ENCODE peak calls at places on chromosomes 4 and X, in six cellular contexts. W is gastrocnemius medialis, N is body of pancreas, M is stomach, B is tibial nerve, D is uterus. R is an unnamed sample.

GRCh38 chrX:106931831-106932491 is 11.8 kb downstream of the CLDN2 start:
- DNase-seq in N (no peak), B (no peak), W (no peak), M (no peak), D (no peak), R (no peak)

GRCh38 chr4:144646523-144647094 is 653 bp downstream of the HHIP start:
- DNase-seq in B (no peak), W (no peak), M (no peak), N (peak; percentile 38), D (peak; percentile 16), R (peak; percentile 12)

GRCh38 chr4:92339671-92340070 is 35.9 kb downstream of the GRID2 start:
- DNase-seq in B (no peak), M (no peak), W (no peak), D (no peak), N (no peak), R (no peak)

GRCh38 chr4:37383579-37384229 is 139.2 kb downstream of the NWD2 start:
- DNase-seq in W (no peak), N (peak; percentile 22), D (no peak), M (no peak), B (peak; percentile 13), R (peak; percentile 48)

GRCh38 chrX:153688900-153689590 is 1.3 kb downstream of the SLC6A8 start:
- DNase-seq in W (peak; percentile 83), B (no peak), D (no peak), N (peak; percentile 76), M (peak; percentile 57), R (peak; percentile 64)

GRCh38 chr4:93764647-93765246 is 63.8 kb upstream of the ATOH1 start:
- DNase-seq in W (no peak), N (peak; percentile 15), M (no peak), D (no peak), B (peak; percentile 65), R (peak; percentile 44)

GRCh38 chr4:15149842-15150592 is 147.7 kb downstream of the CPEB2 start:
- DNase-seq in D (peak; percentile 55), N (peak; percentile 62), W (peak; percentile 64), B (peak; percentile 51), M (peak; percentile 60), R (peak; percentile 91)

GRCh38 chrX:56798866-56799864 is 70.1 kb downstream of the NBDY start:
- DNase-seq in B (no peak), D (peak; percentile 41), W (peak; percentile 17), N (peak; percentile 75), M (peak; percentile 31), R (peak; percentile 1)

GRCh38 chrX:39729834-39730670 is 367.7 kb downstream of the BCOR start:
- DNase-seq in D (no peak), M (no peak), B (no peak), N (no peak), W (no peak), R (peak; percentile 33)

GRCh38 chr4:152535236-152535902 is 523 bp downstream of the FBXW7 start:
- DNase-seq in W (no peak), B (no peak), D (peak; percentile 29), M (no peak), N (no peak), R (peak; percentile 72)

GRCh38 chr4:89469930-89470375 is 162.4 kb upstream of the GPRIN3 start:
- DNase-seq in D (no peak), B (no peak), M (no peak), N (no peak), W (no peak), R (peak; percentile 14)

GRCh38 chrX:2741386-2741785 is 10.5 kb upstream of the XG start:
- DNase-seq in W (no peak), M (no peak), D (no peak), B (no peak), N (no peak), R (no peak)
- TF ChIP-seq POLR2A in W (no peak), M (no peak), D (no peak), B (no peak), N (no peak), R (no peak)

DNA sequence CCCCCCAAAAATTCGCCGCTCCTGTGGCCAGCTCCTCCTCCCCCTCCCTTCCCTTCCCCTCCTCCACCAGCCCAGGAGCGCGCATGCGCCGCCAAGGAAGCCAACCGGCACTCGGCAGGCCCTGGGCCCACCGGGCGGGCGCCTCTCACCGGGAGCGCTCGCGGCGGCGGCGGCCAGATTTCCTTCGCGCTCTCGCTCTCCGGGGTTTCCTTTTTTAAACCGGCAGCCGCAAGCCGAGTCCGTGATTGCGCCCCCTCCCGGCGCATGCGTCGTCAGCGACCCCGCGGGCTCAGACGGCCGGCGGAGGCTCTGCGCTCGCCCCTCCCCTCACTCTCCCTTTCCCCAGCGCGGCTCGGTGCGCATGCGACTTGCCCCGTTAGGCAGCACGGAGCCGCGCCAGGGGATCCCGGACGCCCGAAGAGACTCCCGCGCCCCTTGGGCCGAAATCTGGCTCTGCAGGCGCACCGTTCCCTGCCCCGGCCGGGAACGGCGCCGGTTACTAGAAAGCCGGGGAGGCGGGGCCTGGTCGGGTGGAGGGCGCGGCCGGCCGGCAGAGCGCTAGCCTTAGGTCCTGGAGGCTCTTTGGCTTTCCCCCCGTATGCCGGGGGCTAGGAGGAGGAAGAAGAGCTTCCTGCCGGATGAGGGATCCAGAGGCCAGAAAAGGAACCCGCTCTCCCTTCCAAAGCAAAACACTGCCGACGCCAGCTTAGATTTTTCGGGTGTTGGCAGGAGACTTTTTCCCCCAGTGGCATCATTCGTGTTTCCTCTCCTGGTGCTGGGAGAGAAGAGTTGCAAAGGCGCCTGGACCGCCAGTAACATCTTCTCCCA is at the start of gene CLOCK:
- DNase-seq in N (peak; percentile 91), B (peak; percentile 64), M (peak; percentile 84), W (peak; percentile 82), D (peak; percentile 90), R (peak; percentile 90)
- TF ChIP-seq POLR2A in N (peak; percentile 54), B (no peak), M (no peak), W (peak; percentile 76), D (peak; percentile 72), R (no peak)

GRCh38 chrX:103607385-103608304 is at the start of gene TCEAL3:
- DNase-seq in D (peak; percentile 69), M (peak; percentile 57), N (peak; percentile 70), W (peak; percentile 25), B (peak; percentile 31), R (peak; percentile 27)
- TF ChIP-seq POLR2A in D (peak; percentile 71), M (no peak), N (peak; percentile 22), W (peak; percentile 35), B (no peak), R (no peak)

GRCh38 chr4:186765673-186766546 is 42.3 kb upstream of the FAT1 start:
- DNase-seq in W (no peak), B (no peak), D (no peak), M (no peak), N (peak; percentile 17), R (no peak)
- TF ChIP-seq POLR2A in W (no peak), B (no peak), D (no peak), M (no peak), N (no peak), R (no peak)

DNA sequence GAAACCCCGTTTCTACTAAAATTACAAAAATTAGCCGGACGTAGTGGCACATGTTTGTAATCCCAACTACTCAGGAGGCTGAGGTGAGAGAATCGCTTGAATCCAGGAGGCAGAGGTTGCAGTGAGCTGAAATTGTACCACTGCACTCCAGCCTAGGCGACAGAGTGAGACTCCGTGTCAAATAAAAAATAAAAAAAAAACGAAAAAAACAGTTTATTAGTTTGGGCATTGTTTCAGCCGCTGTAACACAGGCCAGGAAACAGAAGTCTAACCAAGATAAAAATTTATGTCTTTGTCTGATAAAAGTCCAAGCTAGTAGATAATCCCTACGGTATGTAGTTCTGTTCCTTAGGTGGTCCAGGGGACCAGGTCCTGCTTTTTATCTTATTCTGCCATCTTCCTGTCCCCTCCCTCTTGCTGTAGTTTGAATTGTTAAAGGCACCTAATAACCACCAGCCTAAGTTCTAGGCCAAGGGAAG is 21.4 kb downstream of the USO1 start:
- DNase-seq in W (no peak), D (no peak), B (no peak), M (no peak), N (no peak), R (peak; percentile 70)
- TF ChIP-seq POLR2A in W (no peak), D (no peak), B (no peak), M (no peak), N (no peak), R (no peak)

GRCh38 chr4:7978489-7978888 is 38.8 kb upstream of the AFAP1 start:
- DNase-seq in D (no peak), B (no peak), M (peak; percentile 37), N (no peak), W (no peak), R (no peak)

GRCh38 chr4:7979652-7979968 is 39.9 kb upstream of the AFAP1 start:
- DNase-seq in N (no peak), D (no peak), W (no peak), M (no peak), B (no peak), R (no peak)

GRCh38 chr4:7976634-7977033 is 37.0 kb upstream of the AFAP1 start:
- DNase-seq in W (no peak), D (no peak), B (no peak), M (no peak), N (no peak), R (no peak)

GRCh38 chr4:7980036-7980435 is 40.4 kb upstream of the AFAP1 start:
- DNase-seq in D (no peak), B (no peak), N (no peak), W (no peak), M (no peak), R (no peak)

DNA sequence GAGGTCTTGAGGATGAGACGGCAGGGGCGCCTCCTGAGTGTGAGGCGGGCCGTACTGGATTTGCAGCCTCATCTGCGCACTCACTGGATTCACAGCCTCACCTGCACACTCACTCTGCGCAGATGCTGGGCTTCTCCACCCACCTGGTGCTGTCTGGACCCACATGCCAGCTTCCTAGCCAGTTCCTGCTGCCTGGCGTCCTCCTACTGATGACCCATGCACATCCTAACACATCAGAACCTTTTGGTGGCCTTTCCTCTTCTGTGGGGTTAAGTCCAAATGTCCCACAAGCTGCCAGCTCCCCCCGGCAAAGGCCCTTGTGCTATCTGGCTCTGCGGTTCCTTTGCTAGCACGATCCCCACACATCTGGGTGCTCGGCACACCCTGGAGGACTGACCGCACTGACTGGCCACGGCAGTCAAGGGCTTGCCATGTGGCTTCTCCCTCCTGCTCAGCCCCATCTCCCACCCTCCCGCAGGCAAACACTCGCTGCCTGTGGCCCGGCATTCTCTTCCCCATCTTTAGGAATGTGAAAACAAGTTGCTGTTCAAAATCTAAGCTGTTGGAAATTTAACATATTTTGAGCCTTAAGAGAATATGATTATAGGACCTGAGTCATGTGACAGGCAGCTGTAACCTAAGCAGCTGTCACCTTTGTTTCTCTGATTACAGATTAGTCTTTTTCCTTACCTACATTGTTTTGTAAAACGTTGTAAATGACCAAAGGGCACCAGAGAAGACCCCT is 39.4 kb upstream of the AFAP1 start:
- DNase-seq in N (no peak), B (no peak), W (no peak), M (no peak), D (no peak), R (no peak)
- TF ChIP-seq POLR2A in N (no peak), B (no peak), W (no peak), M (no peak), D (no peak), R (no peak)

R was measured in erythroblast.